ENCODE peak calls at places on chromosome 2, in four cellular contexts. U is GM12891, C is K562, L is GM12878. X is an unnamed sample.

GRCh38 chr2:236768393-236769140 is 198.9 kb downstream of the ACKR3 start:
- DNase-seq in C (no peak), U (no peak), L (no peak), X (no peak)

GRCh38 chr2:219702796-219703545 is 75.5 kb downstream of the SLC4A3 start:
- DNase-seq in L (no peak), C (no peak), U (no peak), X (no peak)

GRCh38 chr2:234587341-234588053 is 90.6 kb upstream of the ARL4C start:
- DNase-seq in L (no peak), C (no peak), U (no peak), X (no peak)

GRCh38 chr2:204585930-204586329 is 40.7 kb downstream of the PARD3B start:
- DNase-seq in C (no peak), L (no peak), U (no peak), X (no peak)

GRCh38 chr2:37671013-37671815 is at the start of gene CDC42EP3:
- DNase-seq in U (peak), C (peak), L (no peak), X (peak)

GRCh38 chr2:172821370-172822338 is 86.0 kb downstream of the RAPGEF4 start:
- DNase-seq in L (no peak), U (no peak), C (no peak), X (no peak)

GRCh38 chr2:27715318-27716165 is 51.9 kb downstream of the SLC4A1AP start:
- DNase-seq in C (no peak), U (peak), L (no peak), X (no peak)

GRCh38 chr2:84838434-84839145 is 42.3 kb downstream of the TRABD2A start:
- DNase-seq in L (no peak), U (no peak), C (no peak), X (no peak)

GRCh38 chr2:239310401-239311061 is 90.3 kb downstream of the HDAC4 start:
- DNase-seq in U (no peak), C (no peak), L (no peak), X (no peak)

GRCh38 chr2:219509780-219510511 is 4.3 kb upstream of the ASIC4 start:
- DNase-seq in U (peak), C (peak), L (no peak), X (peak)

GRCh38 chr2:211114826-211115450 is 558.5 kb downstream of the CPS1 start:
- DNase-seq in L (no peak), U (no peak), C (no peak), X (no peak)

GRCh38 chr2:203730076-203730729 is 23.8 kb downstream of the CD28 start:
- DNase-seq in L (no peak), C (no peak), U (peak), X (peak)

GRCh38 chr2:200404615-200405014 is 98.1 kb downstream of the SPATS2L start:
- DNase-seq in L (no peak), C (no peak), U (no peak), X (no peak)

GRCh38 chr2:200405599-200406298 is 99.3 kb downstream of the SPATS2L start:
- DNase-seq in L (no peak), U (no peak), C (peak), X (no peak)

GRCh38 chr2:200411831-200412230 is 98.0 kb downstream of the KCTD18 start:
- DNase-seq in L (no peak), U (no peak), C (no peak), X (no peak)

GRCh38 chr2:200406379-200406778 is 99.9 kb downstream of the SPATS2L start:
- DNase-seq in L (no peak), U (no peak), C (no peak), X (no peak)

DNA sequence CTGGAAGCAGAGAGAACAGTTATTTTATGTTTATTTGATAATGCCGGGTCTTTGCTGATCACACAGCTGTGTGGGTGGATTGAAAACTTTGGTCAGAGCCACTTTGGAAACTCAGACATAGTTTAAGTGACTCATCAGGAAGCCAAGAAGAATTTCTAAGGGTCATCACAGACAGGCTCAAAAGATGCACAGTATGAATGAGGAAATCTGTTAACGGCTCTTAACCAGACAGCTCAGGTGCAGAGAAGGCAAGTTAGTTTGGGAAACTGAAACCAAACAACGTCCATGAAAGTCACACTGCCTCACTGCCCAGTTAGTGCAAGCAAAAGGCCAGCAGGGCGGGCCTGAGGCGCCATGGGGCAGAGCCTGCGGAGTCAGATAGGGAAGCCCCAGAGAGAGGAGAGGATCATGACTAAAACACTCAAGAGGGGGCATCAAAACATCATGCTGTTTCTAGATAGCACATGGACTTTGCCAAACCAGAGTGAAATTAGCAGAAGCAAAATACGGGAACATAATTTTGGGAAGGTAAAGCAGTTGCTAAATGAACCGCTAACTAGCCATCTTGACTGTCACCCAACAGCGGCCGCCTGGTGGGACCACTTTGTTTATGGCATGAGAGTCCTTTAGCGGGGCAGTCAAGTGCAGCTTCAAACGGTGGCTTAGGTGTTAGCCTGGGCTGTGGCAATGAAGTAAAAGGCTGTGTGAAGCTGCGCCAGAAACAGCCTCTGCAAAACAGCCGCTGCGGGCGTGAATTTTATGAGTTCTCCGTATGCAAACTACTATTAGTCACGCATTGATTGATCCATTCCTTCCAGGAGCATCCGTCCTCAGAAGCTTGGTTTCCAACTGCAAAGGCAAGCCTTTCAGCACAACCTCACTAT is 101.2 kb downstream of the KCTD18 start:
- DNase-seq in C (peak), L (no peak), U (no peak), X (no peak)
- TF ChIP-seq POLR2AphosphoS5 in C (no peak), L (no peak), U (no peak), X (no peak)

GRCh38 chr2:132609101-132609890 is 60.7 kb downstream of the LYPD1 start:
- DNase-seq in L (no peak), U (no peak), C (no peak), X (no peak)
- TF ChIP-seq SPI1 in L (no peak), U (no peak), C (no peak), X (no peak)

GRCh38 chr2:96503637-96504243 is 1.4 kb downstream of the NEURL3 start:
- DNase-seq in C (no peak), L (no peak), U (no peak), X (no peak)

GRCh38 chr2:96506016-96506906 is 1.1 kb upstream of the NEURL3 start:
- DNase-seq in L (no peak), C (no peak), U (no peak), X (no peak)

GRCh38 chr2:96506907-96507240 is 1.7 kb upstream of the NEURL3 start:
- DNase-seq in C (no peak), U (no peak), L (no peak), X (no peak)

GRCh38 chr2:96502891-96503636 is 2.1 kb downstream of the NEURL3 start:
- DNase-seq in C (no peak), L (no peak), U (no peak), X (no peak)

GRCh38 chr2:96505231-96505889 is at the start of gene NEURL3:
- DNase-seq in L (no peak), C (no peak), U (no peak), X (no peak)
- TF ChIP-seq POLR2AphosphoS5 in L (no peak), C (no peak), U (no peak), X (no peak)

GRCh38 chr2:169291517-169291916 is 70.8 kb downstream of the LRP2 start:
- DNase-seq in C (no peak), L (no peak), U (no peak), X (no peak)
- TF ChIP-seq SPI1 in C (no peak), L (no peak), U (no peak), X (no peak)

GRCh38 chr2:223475901-223476300 is 126.3 kb downstream of the SCG2 start:
- DNase-seq in L (no peak), U (no peak), C (no peak), X (no peak)

GRCh38 chr2:223481486-223481885 is 120.7 kb downstream of the SCG2 start:
- DNase-seq in L (no peak), U (no peak), C (no peak), X (no peak)

GRCh38 chr2:223472771-223473170 is 129.4 kb downstream of the SCG2 start:
- DNase-seq in L (no peak), C (no peak), U (no peak), X (no peak)

GRCh38 chr2:223474893-223475292 is 127.3 kb downstream of the SCG2 start:
- DNase-seq in C (no peak), L (no peak), U (no peak), X (no peak)

GRCh38 chr2:223477318-223477717 is 124.8 kb downstream of the SCG2 start:
- DNase-seq in L (no peak), U (no peak), C (no peak), X (no peak)
- TF ChIP-seq POLR2AphosphoS5 in L (no peak), U (no peak), C (no peak), X (no peak)

GRCh38 chr2:129056959-129057317 is 738.3 kb upstream of the HS6ST1 start:
- DNase-seq in C (no peak), L (no peak), U (no peak), X (no peak)
- TF ChIP-seq SPI1 in C (no peak), L (no peak), U (no peak), X (no peak)

X was measured in HL-60.